ENCODE peak calls at places on chromosomes 16 and 17, in five cellular contexts. C, R, A, F and O are unnamed samples.

GRCh38 chr17:42679492-42680330 is 1.9 kb downstream of the CCR10 start:
- DNase-seq in F (peak; percentile 70), A (peak; percentile 83), C (peak; percentile 70), R (peak; percentile 73), O (peak; percentile 47)

GRCh38 chr16:23729503-23730424 is 16.7 kb upstream of the ERN2 start:
- DNase-seq in A (no peak), R (peak; percentile 17), F (no peak), C (no peak), O (peak; percentile 8)

GRCh38 chr16:78650675-78651074 is 551.2 kb downstream of the WWOX start:
- DNase-seq in F (no peak), R (no peak), A (no peak), C (no peak), O (no peak)

GRCh38 chr17:41553176-41553575 is 18.7 kb downstream of the KRT9 start:
- DNase-seq in F (no peak), C (no peak), A (no peak), R (no peak), O (peak; percentile 47)

GRCh38 chr16:67161595-67162058 is 1.9 kb downstream of the FBXL8 start:
- DNase-seq in A (peak; percentile 84), R (no peak), C (no peak), F (no peak), O (no peak)

GRCh38 chr17:59167571-59168001 is 12.0 kb downstream of the PRR11 start:
- DNase-seq in C (no peak), F (no peak), R (peak; percentile 27), A (no peak), O (peak; percentile 56)

GRCh38 chr16:30551781-30552180 is 6.4 kb downstream of the ZNF764 start:
- DNase-seq in A (no peak), C (no peak), F (no peak), R (no peak), O (no peak)

GRCh38 chr17:71631483-71631882 is 489.3 kb upstream of the SOX9 start:
- DNase-seq in A (no peak), F (no peak), C (no peak), R (peak; percentile 53), O (peak; percentile 87)

GRCh38 chr16:83981799-83982198 is 13.8 kb downstream of the NECAB2 start:
- DNase-seq in F (no peak), A (no peak), C (no peak), R (no peak), O (no peak)

GRCh38 chr16:66649636-66650205 is 45.2 kb downstream of the CMTM3 start:
- DNase-seq in C (no peak), F (no peak), R (no peak), A (no peak), O (no peak)

GRCh38 chr17:48997827-48998556 is 807 bp downstream of the IGF2BP1 start:
- DNase-seq in A (no peak), F (no peak), R (no peak), C (no peak), O (peak; percentile 50)

GRCh38 chr17:82078433-82078832 is 12.8 kb upstream of the DUS1L start:
- DNase-seq in C (no peak), R (no peak), A (no peak), F (no peak), O (no peak)

GRCh38 chr17:15973834-15974233 is 25.7 kb downstream of the ZSWIM7 start:
- DNase-seq in C (no peak), F (no peak), R (no peak), A (no peak), O (no peak)

GRCh38 chr17:79136596-79136995 is 62.0 kb downstream of the ENGASE start:
- DNase-seq in F (no peak), A (no peak), C (no peak), R (no peak), O (peak; percentile 33)

GRCh38 chr16:81583893-81584705 is 139.5 kb downstream of the CMIP start:
- DNase-seq in A (no peak), C (no peak), F (no peak), R (peak; percentile 33), O (peak; percentile 70)